ENCODE peak calls at places on chromosomes 4 and X, in eight cellular contexts. B, Q, S, K, T, M, N and C are unnamed samples. For H3K36me3 and H3K27me3, the result is how much of the 10 kb centered on the place peaks cover.

GRCh38 chr4:119729815-119730643 is 101.4 kb upstream of the PDE5A start:
- DNase-seq in B (no peak), Q (no peak), S (no peak), K (peak), T (peak), M (peak), N (peak), C (peak)

GRCh38 chrX:154918060-154918483 is 31.9 kb downstream of the F8A1 start:
- DNase-seq in B (peak), Q (peak), S (peak), K (peak), T (peak), M (peak), N (peak), C (peak)

GRCh38 chrX:19897087-19897486 is 9.7 kb upstream of the SH3KBP1 start:
- DNase-seq in B (no peak), Q (no peak), S (no peak), K (no peak), T (no peak), M (no peak), N (no peak), C (no peak)

GRCh38 chrX:24241822-24242648 is 71.8 kb downstream of the SUPT20HL2 start:
- DNase-seq in B (no peak), Q (no peak), S (no peak), K (peak), T (peak), M (peak), N (no peak), C (peak)

GRCh38 chr4:55609393-55609821 is 17.4 kb upstream of the PDCL2 start:
- DNase-seq in B (no peak), Q (no peak), S (no peak), K (no peak), T (no peak), M (no peak), N (no peak), C (peak)

GRCh38 chr4:3305610-3306371 is 13.0 kb downstream of the RGS12 start:
- DNase-seq in B (no peak), Q (no peak), S (no peak), K (no peak), T (peak), M (peak), N (no peak), C (no peak)

GRCh38 chrX:63675716-63676115 is 109.3 kb downstream of the ARHGEF9 start:
- DNase-seq in B (no peak), Q (no peak), S (no peak), K (no peak), T (no peak), M (no peak), N (no peak), C (no peak)

GRCh38 chr4:42391356-42391675 is 6.0 kb upstream of the SHISA3 start:
- DNase-seq in B (no peak), Q (no peak), S (no peak), K (no peak), T (no peak), M (no peak), N (no peak), C (no peak)

GRCh38 chr4:111136438-111136837 is 513.6 kb upstream of the PITX2 start:
- DNase-seq in B (no peak), Q (no peak), S (no peak), K (no peak), T (peak), M (peak), N (peak), C (peak)

GRCh38 chr4:29081230-29081955 is 1638.8 kb upstream of the PCDH7 start:
- DNase-seq in B (no peak), Q (no peak), S (no peak), K (no peak), T (no peak), M (peak), N (peak), C (peak)

GRCh38 chr4:151231915-151232595 is 44.9 kb upstream of the PRSS48 start:
- DNase-seq in B (no peak), Q (no peak), S (no peak), K (no peak), T (no peak), M (peak), N (no peak), C (peak)

GRCh38 chr4:73417973-73418372 is 13.9 kb downstream of the ALB start:
- DNase-seq in B (no peak), Q (peak), S (no peak), K (no peak), T (no peak), M (peak), N (no peak), C (peak)

GRCh38 chr4:149897784-149898183 is 82.1 kb upstream of the IQCM start:
- DNase-seq in B (no peak), Q (no peak), S (no peak), K (no peak), T (no peak), M (peak), N (peak), C (peak)

GRCh38 chrX:118560380-118560932 is 64.8 kb downstream of the DOCK11 start:
- DNase-seq in B (no peak), Q (peak), S (no peak), K (no peak), T (no peak), M (no peak), N (no peak), C (no peak)

GRCh38 chr4:102268355-102268754 is 76.9 kb downstream of the SLC39A8 start:
- DNase-seq in B (no peak), Q (no peak), S (no peak), K (no peak), T (no peak), M (no peak), N (no peak), C (no peak)

GRCh38 chr4:173264245-173264959 is 69.8 kb downstream of the HMGB2 start:
- DNase-seq in B (peak), Q (no peak), S (peak), K (peak), T (peak), M (peak), N (no peak), C (peak)

GRCh38 chrX:14964500-14964899 is 91.3 kb downstream of the MOSPD2 start:
- DNase-seq in B (no peak), Q (no peak), S (no peak), K (no peak), T (no peak), M (peak), N (peak), C (peak)

GRCh38 chr4:101853691-101854090 is 63.2 kb downstream of the BANK1 start:
- DNase-seq in B (no peak), Q (no peak), S (no peak), K (no peak), T (no peak), M (no peak), N (no peak), C (no peak)

GRCh38 chrX:29453333-29453732 is 762.0 kb upstream of the MAGEB2 start:
- DNase-seq in B (no peak), Q (no peak), S (peak), K (no peak), T (no peak), M (no peak), N (no peak), C (no peak)

GRCh38 chr4:82797591-82798081 is 960 bp downstream of the SCD5 start:
- DNase-seq in B (peak), Q (no peak), S (peak), K (no peak), T (peak), M (peak), N (no peak), C (peak)

GRCh38 chr4:140935259-140935658 is 179.1 kb upstream of the TBC1D9 start:
- DNase-seq in B (no peak), Q (no peak), S (no peak), K (peak), T (peak), M (no peak), N (no peak), C (peak)

GRCh38 chrX:24294619-24295018 is 19.2 kb downstream of the SUPT20HL2 start:
- DNase-seq in B (no peak), Q (no peak), S (no peak), K (no peak), T (peak), M (peak), N (no peak), C (no peak)

GRCh38 chrX:2828404-2829065 is at the start of gene GYG2:
- DNase-seq in B (peak), Q (peak), S (no peak), K (peak), T (peak), M (peak), N (no peak), C (peak)

GRCh38 chr4:41009411-41009810 is 204.9 kb downstream of the APBB2 start:
- DNase-seq in B (no peak), Q (no peak), S (no peak), K (no peak), T (no peak), M (peak), N (no peak), C (peak)

GRCh38 chrX:119573840-119574393 is 446 bp upstream of the UBE2A start:
- DNase-seq in B (no peak), Q (no peak), S (no peak), K (peak), T (no peak), M (peak), N (peak), C (no peak)

GRCh38 chr4:37976991-37977470 is 16.8 kb downstream of the PTTG2 start:
- DNase-seq in B (peak), Q (peak), S (peak), K (peak), T (peak), M (peak), N (peak), C (peak)

GRCh38 chr4:174521800-174522182 is 497 bp downstream of the HPGD start:
- DNase-seq in B (no peak), Q (peak), S (peak), K (peak), T (no peak), M (no peak), N (no peak), C (no peak)

GRCh38 chr4:127383666-127384065 is 249.1 kb upstream of the INTU start:
- DNase-seq in B (no peak), Q (no peak), S (no peak), K (no peak), T (no peak), M (no peak), N (no peak), C (no peak)

GRCh38 chr4:88535090-88535755 is 11.6 kb upstream of the PYURF start:
- DNase-seq in B (no peak), Q (no peak), S (no peak), K (no peak), T (no peak), M (no peak), N (no peak), C (no peak)

GRCh38 chr4:70913947-70914445 is 11.8 kb downstream of the MOB1B start:
- DNase-seq in B (no peak), Q (no peak), S (no peak), K (no peak), T (no peak), M (peak), N (no peak), C (peak)

GRCh38 chr4:139873111-139873866 is 207.7 kb downstream of the MGST2 start:
- DNase-seq in B (no peak), Q (no peak), S (no peak), K (no peak), T (no peak), M (no peak), N (no peak), C (peak)

GRCh38 chrX:130555341-130555740 is 153.6 kb downstream of the RBMX2 start:
- DNase-seq in B (no peak), Q (no peak), S (no peak), K (no peak), T (peak), M (no peak), N (no peak), C (no peak)

GRCh38 chr4:141046255-141046654 is 87.0 kb downstream of the RNF150 start:
- DNase-seq in B (no peak), Q (no peak), S (no peak), K (peak), T (no peak), M (peak), N (no peak), C (peak)

GRCh38 chr4:126647756-126648396 is 984.9 kb upstream of the INTU start:
- DNase-seq in B (no peak), Q (no peak), S (no peak), K (no peak), T (no peak), M (no peak), N (no peak), C (peak)

GRCh38 chr4:126526335-126526734 is 1106.4 kb upstream of the INTU start:
- DNase-seq in B (no peak), Q (no peak), S (no peak), K (no peak), T (no peak), M (no peak), N (no peak), C (no peak)

GRCh38 chr4:8224596-8225289 is 25.7 kb downstream of the SH3TC1 start:
- DNase-seq in B (no peak), Q (no peak), S (no peak), K (no peak), T (no peak), M (no peak), N (no peak), C (no peak)
- H3K36me3 ChIP-seq in B (under half), Q (under half), S (under half), K (under half), T (under half), M (half or more), N (under half), C (under half)

DNA sequence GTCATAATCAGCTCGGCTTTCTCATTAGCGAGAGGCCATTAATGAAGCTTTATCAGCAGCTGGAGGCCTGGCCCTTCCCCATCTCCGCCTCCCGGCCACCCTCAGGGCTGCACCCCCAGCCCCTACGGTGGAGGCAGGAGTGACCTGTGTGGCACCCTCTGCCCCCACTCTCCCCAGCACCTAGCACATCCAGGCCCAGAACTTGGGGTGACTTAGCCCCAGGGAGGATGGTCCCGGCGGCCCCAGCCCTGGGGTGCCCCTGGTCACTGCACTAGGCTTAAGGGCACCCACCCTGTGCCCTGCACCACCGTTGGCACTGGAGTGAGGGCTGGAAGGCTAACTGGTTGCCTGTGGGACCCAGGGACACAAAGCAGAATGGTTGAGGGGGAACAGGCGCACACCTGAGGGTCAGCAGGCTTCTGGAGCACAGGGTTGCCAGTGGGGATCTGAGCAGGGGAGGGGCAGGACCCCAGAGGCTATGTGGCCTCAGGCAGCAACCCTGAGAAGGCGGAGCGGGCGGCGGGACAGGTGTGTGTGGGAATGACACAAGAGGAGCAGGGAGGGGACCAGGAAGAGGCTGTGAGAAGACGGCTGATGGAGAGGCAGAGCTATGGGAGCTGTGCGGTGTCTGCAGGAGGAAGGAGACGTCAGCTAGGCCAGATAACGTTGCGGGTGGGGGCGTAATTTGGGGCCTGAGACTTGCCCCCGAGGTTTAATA is 120.2 kb downstream of the FAM53A start:
- DNase-seq in B (no peak), Q (no peak), S (no peak), K (no peak), T (no peak), M (no peak), N (no peak), C (no peak)
- H3K27me3 ChIP-seq in B (under half), Q (under half), S (under half), K (under half), T (under half), M (under half), N (under half), C (under half)

GRCh38 chr4:22480928-22481327 is 34.9 kb downstream of the ADGRA3 start:
- DNase-seq in B (no peak), Q (no peak), S (no peak), K (peak), T (no peak), M (no peak), N (no peak), C (no peak)
- H3K4me3 ChIP-seq in B (no peak), Q (no peak), S (no peak), K (no peak), T (no peak), M (no peak), N (no peak), C (no peak)

DNA sequence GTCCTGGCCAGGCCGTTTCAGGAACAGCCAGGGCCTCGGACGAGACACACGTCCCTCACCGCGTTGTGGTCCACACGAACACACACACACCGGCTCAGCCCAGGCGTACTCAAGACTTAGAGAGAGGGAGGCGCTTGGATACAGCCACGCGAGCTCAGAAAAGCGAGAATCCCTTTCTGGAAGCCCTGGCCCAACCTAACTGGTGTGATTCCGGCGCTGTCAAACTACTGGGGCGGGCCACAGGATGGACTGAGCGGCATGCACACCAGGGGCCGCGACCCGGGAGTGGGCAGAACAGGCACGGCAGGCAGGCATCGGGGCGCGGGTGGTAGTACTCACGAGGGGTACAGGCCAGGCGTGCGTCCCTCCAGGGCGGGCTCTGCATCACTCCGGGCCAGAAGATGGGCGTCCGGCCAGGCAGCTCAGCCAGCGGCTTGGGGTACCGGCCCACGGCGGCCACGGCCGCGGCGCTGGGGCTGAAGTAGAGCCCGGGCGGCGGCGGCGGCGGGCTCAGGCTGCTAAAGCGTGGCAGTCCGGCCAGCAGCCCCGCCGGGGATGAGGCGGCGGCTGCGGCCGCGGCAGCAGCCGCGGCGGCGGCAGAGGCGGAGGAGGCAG is 1.8 kb downstream of the NKX6-1 start:
- DNase-seq in B (no peak), Q (no peak), S (no peak), K (peak), T (peak), M (peak), N (no peak), C (no peak)
- H3K36me3 ChIP-seq in B (under half), Q (under half), S (under half), K (under half), T (under half), M (under half), N (under half), C (under half)

GRCh38 chrX:790031-790430 is 159.4 kb downstream of the SHOX start:
- DNase-seq in B (no peak), Q (no peak), S (no peak), K (no peak), T (no peak), M (no peak), N (no peak), C (no peak)

GRCh38 chrX:793216-793770 is 162.7 kb downstream of the SHOX start:
- DNase-seq in B (no peak), Q (no peak), S (no peak), K (no peak), T (no peak), M (no peak), N (no peak), C (no peak)

GRCh38 chrX:790780-791360 is 160.3 kb downstream of the SHOX start:
- DNase-seq in B (no peak), Q (no peak), S (no peak), K (no peak), T (no peak), M (no peak), N (no peak), C (no peak)

GRCh38 chrX:791479-792034 is 161.0 kb downstream of the SHOX start:
- DNase-seq in B (no peak), Q (no peak), S (no peak), K (no peak), T (no peak), M (no peak), N (no peak), C (no peak)

GRCh38 chrX:794311-794710 is 163.7 kb downstream of the SHOX start:
- DNase-seq in B (no peak), Q (no peak), S (no peak), K (no peak), T (no peak), M (no peak), N (no peak), C (no peak)
- H3K27me3 ChIP-seq in B (under half), Q (under half), S (under half), K (under half), T (under half), M (under half), N (under half), C (under half)